ENCODE peak calls at places on chromosomes 11 and 22, in eight cellular contexts. Q is right cardiac atrium; X is lower lobe of right lung; D is GM13977; O is stimulated activated CD4-positive, alpha-beta T cell treated with anti-CD3 and anti-CD28 coated beads, Interleukin-15, amount 100 ng/mL, for 1 hour; Z is dorsolateral prefrontal cortex; E is memory B cell; S is heart right ventricle. Y is an unnamed sample.

GRCh38 chr22:22593964-22594656 is 35.0 kb upstream of the PRAME start:
- DNase-seq in Q (peak), X (peak), D (peak), O (peak), Z (no peak), E (peak), S (no peak), Y (peak)

GRCh38 chr11:44374001-44374400 is 64.1 kb upstream of the ALX4 start:
- DNase-seq in Q (no peak), X (no peak), D (no peak), O (no peak), Z (no peak), E (no peak), S (no peak), Y (no peak)

GRCh38 chr11:65791719-65792213 is 4.9 kb downstream of the OVOL1 start:
- DNase-seq in Q (no peak), X (peak), D (peak), O (no peak), Z (no peak), E (no peak), S (no peak), Y (no peak)

GRCh38 chr11:28666632-28667031 is 558.4 kb downstream of the METTL15 start:
- DNase-seq in Q (no peak), X (no peak), D (no peak), O (no peak), Z (no peak), E (no peak), S (no peak), Y (no peak)

GRCh38 chr11:12773591-12773990 is 99.4 kb downstream of the TEAD1 start:
- DNase-seq in Q (no peak), X (no peak), D (no peak), O (no peak), Z (no peak), E (no peak), S (no peak), Y (no peak)

GRCh38 chr22:43996170-43996980 is 27.7 kb upstream of the PARVB start:
- DNase-seq in Q (peak), X (peak), D (peak), O (peak), Z (peak), E (peak), S (peak), Y (peak)

GRCh38 chr11:18650859-18651557 is 16.9 kb upstream of the SPTY2D1 start:
- DNase-seq in Q (peak), X (peak), D (peak), O (no peak), Z (no peak), E (peak), S (no peak), Y (no peak)

GRCh38 chr22:22239311-22239939 is 5.2 kb upstream of the VPREB1 start:
- DNase-seq in Q (no peak), X (no peak), D (no peak), O (no peak), Z (no peak), E (no peak), S (no peak), Y (no peak)

GRCh38 chr22:25919452-25919851 is 177.5 kb downstream of the MYO18B start:
- DNase-seq in Q (no peak), X (no peak), D (no peak), O (no peak), Z (no peak), E (no peak), S (no peak), Y (no peak)

GRCh38 chr22:33524511-33525270 is 395.6 kb downstream of the LARGE1 start:
- DNase-seq in Q (no peak), X (no peak), D (no peak), O (no peak), Z (no peak), E (no peak), S (no peak), Y (no peak)

GRCh38 chr11:66659785-66660184 is 17.9 kb downstream of the RBM4B start:
- DNase-seq in Q (no peak), X (no peak), D (no peak), O (no peak), Z (no peak), E (no peak), S (no peak), Y (no peak)

GRCh38 chr11:2276999-2277328 is 6.6 kb upstream of the ASCL2 start:
- DNase-seq in Q (no peak), X (no peak), D (no peak), O (no peak), Z (no peak), E (no peak), S (peak), Y (no peak)

GRCh38 chr11:114058871-114059277 is 637 bp upstream of the ZBTB16 start:
- DNase-seq in Q (peak), X (peak), D (no peak), O (no peak), Z (no peak), E (no peak), S (no peak), Y (peak)

GRCh38 chr11:74272276-74272675 is 39.2 kb downstream of the P4HA3 start:
- DNase-seq in Q (no peak), X (no peak), D (no peak), O (no peak), Z (no peak), E (no peak), S (no peak), Y (no peak)

GRCh38 chr11:133406493-133406892 is 125.8 kb downstream of the OPCML start:
- DNase-seq in Q (no peak), X (no peak), D (no peak), O (no peak), Z (no peak), E (no peak), S (no peak), Y (no peak)

GRCh38 chr11:17772704-17773600 is 38.4 kb downstream of the KCNC1 start:
- DNase-seq in Q (no peak), X (no peak), D (no peak), O (no peak), Z (peak), E (no peak), S (no peak), Y (no peak)

GRCh38 chr22:17375914-17376614 is 6.8 kb downstream of the CECR2 start:
- DNase-seq in Q (no peak), X (no peak), D (no peak), O (no peak), Z (no peak), E (no peak), S (no peak), Y (no peak)

GRCh38 chr11:64400667-64401066 is 41.7 kb downstream of the RPS6KA4 start:
- DNase-seq in Q (no peak), X (no peak), D (no peak), O (no peak), Z (no peak), E (no peak), S (no peak), Y (no peak)

GRCh38 chr22:37515902-37516301 is 3.3 kb downstream of the CARD10 start:
- DNase-seq in Q (peak), X (no peak), D (no peak), O (no peak), Z (no peak), E (no peak), S (no peak), Y (no peak)